ENCODE peak calls at places on chromosomes 2 and 18, in seven cellular contexts. I, D, R, G, K, T and H are unnamed samples.

GRCh38 chr2:36357506-36358316 is 2.1 kb downstream of the CRIM1 start:
- DNase-seq in G (peak), I (peak), D (no peak), K (peak), T (peak), R (peak), H (no peak)

GRCh38 chr2:72127401-72128058 is 20.1 kb downstream of the CYP26B1 start:
- DNase-seq in T (no peak), R (no peak), G (no peak), I (no peak), D (no peak), K (no peak), H (no peak)

GRCh38 chr18:3066391-3067079 is 53.6 kb upstream of the LPIN2 start:
- DNase-seq in D (no peak), R (no peak), G (no peak), K (no peak), T (no peak), I (no peak), H (no peak)

GRCh38 chr18:35581555-35582309 is at the start of gene GALNT1:
- DNase-seq in D (no peak), T (no peak), R (no peak), K (peak), I (no peak), G (peak), H (no peak)

GRCh38 chr18:6885992-6886823 is 156.7 kb downstream of the ARHGAP28 start:
- DNase-seq in K (peak), R (peak), D (no peak), G (no peak), T (peak), I (peak), H (no peak)

GRCh38 chr2:1626271-1626681 is 118.0 kb downstream of the PXDN start:
- DNase-seq in T (no peak), D (no peak), G (no peak), I (no peak), K (no peak), R (no peak), H (no peak)

GRCh38 chr18:70418551-70419311 is 129.9 kb downstream of the SOCS6 start:
- DNase-seq in D (no peak), K (no peak), I (no peak), T (no peak), R (no peak), G (no peak), H (no peak)

GRCh38 chr2:146870691-146871090 is 974.1 kb upstream of the ACVR2A start:
- DNase-seq in R (peak), T (no peak), I (no peak), K (no peak), G (no peak), D (no peak), H (no peak)

GRCh38 chr18:73848656-73849055 is 299.0 kb downstream of the FBXO15 start:
- DNase-seq in G (no peak), D (no peak), I (no peak), T (no peak), R (peak), K (no peak), H (peak)

GRCh38 chr2:219056896-219057708 is 3.6 kb downstream of the IHH start:
- DNase-seq in K (peak), R (no peak), I (no peak), D (no peak), T (no peak), G (no peak), H (no peak)

GRCh38 chr2:158969162-158969716 is 799 bp downstream of the TANC1 start:
- DNase-seq in G (peak), T (no peak), I (no peak), K (no peak), R (no peak), D (no peak), H (no peak)

GRCh38 chr18:35334821-35335220 is 9.4 kb downstream of the ZNF24 start:
- DNase-seq in D (no peak), G (no peak), R (no peak), K (no peak), I (no peak), T (no peak), H (peak)